ENCODE peak calls at places on chromosomes 13 and 19, in four cellular contexts. P is AG04450, S is hepatocyte, A is PC-3. E is an unnamed sample.

GRCh38 chr13:110469597-110469996 is 91.9 kb downstream of the RAB20 start:
- DNase-seq in P (no peak), S (no peak), A (no peak), E (no peak)

GRCh38 chr19:7993560-7993959 is 11.9 kb downstream of the ELAVL1 start:
- DNase-seq in P (no peak), S (no peak), A (no peak), E (no peak)

GRCh38 chr13:47291116-47291656 is 394.3 kb upstream of the HTR2A start:
- DNase-seq in P (no peak), S (no peak), A (peak; percentile 5), E (no peak)

GRCh38 chr19:52170863-52171320 is 529 bp downstream of the ZNF836 start:
- DNase-seq in P (no peak), S (peak; percentile 31), A (no peak), E (peak; percentile 4)

GRCh38 chr19:21398851-21399250 is 1.9 kb downstream of the ZNF493 start:
- DNase-seq in P (no peak), S (no peak), A (no peak), E (no peak)

GRCh38 chr19:1171755-1172352 is 2.2 kb downstream of the SBNO2 start:
- DNase-seq in P (no peak), S (no peak), A (peak; percentile 36), E (no peak)

GRCh38 chr13:44578064-44578394 is 1.9 kb upstream of the TSC22D1 start:
- DNase-seq in P (no peak), S (no peak), A (no peak), E (no peak)

GRCh38 chr13:107809125-107809524 is 406.2 kb downstream of the LIG4 start:
- DNase-seq in P (no peak), S (no peak), A (no peak), E (no peak)

GRCh38 chr19:16849168-16849567 is 20.0 kb downstream of the SIN3B start:
- DNase-seq in P (no peak), S (no peak), A (peak; percentile 98), E (peak; percentile 27)

DNA sequence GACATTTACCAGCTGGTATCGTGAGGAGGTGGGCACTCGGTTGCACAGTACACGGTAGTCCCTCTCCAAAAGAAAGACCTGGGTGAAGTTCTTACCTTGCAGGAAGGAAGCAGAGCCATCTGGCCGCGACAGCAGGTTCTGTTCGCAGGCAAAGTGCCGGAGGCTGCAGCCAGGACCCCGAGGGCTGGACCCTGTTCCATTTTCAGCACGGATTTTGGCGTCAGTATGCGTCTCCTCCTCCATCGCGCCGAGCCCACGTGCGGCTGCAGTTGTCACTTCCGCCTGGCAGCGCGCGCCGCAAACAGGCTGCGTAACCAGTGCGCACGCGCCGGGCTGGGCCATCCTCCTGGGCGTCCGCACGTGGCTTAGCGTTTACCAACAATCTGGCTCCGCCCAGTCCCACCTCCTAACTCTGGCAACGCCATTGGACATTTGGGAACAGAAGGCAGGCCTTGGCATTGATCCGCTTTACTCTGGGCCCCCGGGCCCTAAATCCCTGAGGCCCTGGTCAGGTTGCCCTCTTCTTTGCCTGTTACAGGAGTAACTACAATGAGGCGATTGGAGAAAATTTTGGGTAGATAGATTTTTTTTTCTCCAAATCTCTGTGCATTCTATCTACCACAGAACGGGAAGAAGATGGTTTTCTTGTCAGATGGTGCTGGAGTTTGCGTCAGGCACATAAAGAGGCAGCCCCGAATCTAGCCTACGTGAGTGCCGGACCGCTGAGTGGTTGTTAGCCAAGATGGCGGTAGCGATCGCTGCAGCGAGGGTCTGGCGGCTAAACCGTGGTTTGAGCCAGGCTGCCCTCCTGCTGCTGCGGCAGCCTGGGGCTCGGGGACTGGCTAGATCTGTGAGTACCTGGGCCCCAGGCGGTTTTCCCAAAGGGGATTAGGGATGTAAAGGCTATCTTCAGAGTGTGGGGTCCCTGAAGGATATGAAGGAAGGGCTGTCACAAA is at the start of the genes BCKDHA and EXOSC5:
- DNase-seq in P (peak; percentile 100), S (peak; percentile 100), A (peak; percentile 98), E (peak; percentile 98)
- TF ChIP-seq CTCF in P (no peak), S (no peak), A (no peak), E (no peak)

DNA sequence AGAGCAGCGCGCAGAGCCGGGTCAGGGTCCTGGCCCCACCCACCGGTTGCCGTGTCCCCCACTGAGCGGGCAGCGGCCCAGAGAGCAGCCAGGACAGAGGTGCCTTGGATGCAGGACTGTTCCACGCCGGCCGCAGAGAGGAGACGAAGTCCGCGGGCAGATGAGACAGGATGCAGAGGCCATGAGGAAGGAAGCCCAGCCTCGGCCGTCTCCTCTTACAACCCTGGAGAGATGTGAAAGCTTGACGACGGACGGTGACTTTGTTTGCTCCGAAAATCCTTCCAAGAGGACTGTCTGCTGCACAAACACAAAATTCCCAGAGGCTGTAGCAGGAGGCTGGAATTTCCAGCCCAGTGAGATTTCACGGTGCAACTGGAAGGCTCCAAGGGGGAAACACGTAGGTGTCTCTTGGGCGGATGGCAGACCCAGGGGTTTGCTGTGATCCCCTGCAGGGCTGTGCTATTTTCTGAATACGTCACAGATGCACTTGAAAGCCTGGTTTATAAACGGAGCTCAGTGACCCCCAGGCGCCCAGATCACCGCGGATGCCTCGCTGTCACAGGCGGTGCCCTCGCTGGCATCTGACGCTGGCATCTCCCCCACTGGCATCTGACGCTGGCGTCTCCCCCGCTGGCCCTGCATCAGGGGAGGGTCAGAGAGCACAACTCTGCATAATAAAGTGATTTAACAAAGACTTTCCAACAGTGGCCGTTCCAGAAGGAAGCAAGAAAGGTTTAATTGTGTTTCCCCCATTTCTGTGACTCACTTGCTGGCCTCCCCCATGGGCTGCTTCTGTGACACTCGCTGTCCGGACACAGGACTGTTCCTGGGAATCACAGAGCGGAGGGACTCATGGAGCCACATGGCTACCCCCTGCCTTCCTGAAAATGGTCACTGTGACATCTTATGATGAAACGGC is 62.0 kb upstream of the C13orf46 start:
- DNase-seq in P (no peak), S (peak; percentile 28), A (no peak), E (no peak)
- H3K27ac ChIP-seq in P (peak overlapping the region; percentile 39), S (no peak overlapping the region), A (no peak overlapping the region), E (peak overlapping the region; percentile 30)

DNA sequence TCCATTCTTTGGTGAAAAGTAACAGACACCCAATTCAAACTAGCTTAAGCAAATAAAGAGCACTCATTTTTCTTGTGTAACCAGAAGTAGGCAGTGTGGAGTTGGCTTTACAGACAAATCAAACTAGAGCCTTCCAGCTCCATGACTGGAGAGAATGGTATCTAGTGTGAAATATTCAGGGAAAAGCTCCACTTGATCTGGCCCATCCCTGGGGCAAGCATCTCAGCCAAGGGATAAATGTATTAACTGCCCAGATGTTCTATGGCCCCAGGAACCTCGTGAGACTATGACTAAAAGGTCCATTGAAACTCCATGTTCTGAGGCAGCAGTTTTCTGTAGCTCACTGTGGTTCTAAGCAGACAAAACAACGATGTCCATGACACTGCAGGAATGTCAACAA is 49.9 kb downstream of the TBC1D4 start:
- DNase-seq in P (no peak), S (no peak), A (no peak), E (no peak)
- TF ChIP-seq CTCF in P (no peak), S (no peak), A (peak; percentile 33), E (no peak)

GRCh38 chr13:46057251-46058015 is 4.9 kb upstream of the ZC3H13 start:
- DNase-seq in P (no peak), S (no peak), A (no peak), E (no peak)
- H3K27ac ChIP-seq in P (no peak overlapping the region), S (no peak overlapping the region), A (no peak overlapping the region), E (no peak overlapping the region)

GRCh38 chr19:30036154-30037129 is 94.4 kb downstream of the URI1 start:
- DNase-seq in P (no peak), S (no peak), A (no peak), E (no peak)
- TF ChIP-seq CTCF in P (no peak), S (no peak), A (no peak), E (no peak)

GRCh38 chr13:105135852-105136251 is 1399.6 kb downstream of the EFNB2 start:
- DNase-seq in P (no peak), S (no peak), A (no peak), E (no peak)

GRCh38 chr13:105142556-105142955 is 1392.9 kb downstream of the EFNB2 start:
- DNase-seq in P (no peak), S (no peak), A (no peak), E (no peak)

GRCh38 chr13:105139380-105140285 is 1395.8 kb downstream of the EFNB2 start:
- DNase-seq in P (no peak), S (no peak), A (no peak), E (no peak)

GRCh38 chr13:105144020-105144419 is 1391.4 kb downstream of the EFNB2 start:
- DNase-seq in P (no peak), S (no peak), A (no peak), E (no peak)

GRCh38 chr13:105139048-105139379 is 1396.4 kb downstream of the EFNB2 start:
- DNase-seq in P (no peak), S (no peak), A (no peak), E (no peak)
- H3K27ac ChIP-seq in P (no peak overlapping the region), S (no peak overlapping the region), A (no peak overlapping the region), E (no peak overlapping the region)

E was measured in RWPE1.